ENCODE peak calls at places on chromosomes 13 and 19, in five cellular contexts. T, J, E, X and H are unnamed samples.
A peak's percentile ranks its signal among the peaks of the same experiment; 100 is the strongest.

GRCh38 chr19:2361259-2362038 is 1.4 kb downstream of the TMPRSS9 start:
- DNase-seq in T (no peak), J (no peak), E (no peak), X (no peak), H (no peak)

GRCh38 chr19:6047741-6048231 is 62.5 kb downstream of the RFX2 start:
- DNase-seq in T (no peak), J (no peak), E (no peak), X (peak; percentile 42), H (no peak)

GRCh38 chr19:31483226-31483857 is 134.1 kb upstream of the TSHZ3 start:
- DNase-seq in T (no peak), J (no peak), E (no peak), X (no peak), H (no peak)

GRCh38 chr19:55024111-55024510 is 14.0 kb downstream of the GP6 start:
- DNase-seq in T (no peak), J (no peak), E (no peak), X (no peak), H (no peak)

GRCh38 chr13:47829684-47830083 is 171.4 kb downstream of the SUCLA2 start:
- DNase-seq in T (no peak), J (no peak), E (peak; percentile 10), X (no peak), H (no peak)

GRCh38 chr13:30744056-30744684 is 8.8 kb downstream of the ALOX5AP start:
- DNase-seq in T (peak; percentile 37), J (no peak), E (peak; percentile 39), X (peak; percentile 92), H (no peak)

GRCh38 chr13:102606537-102607309 is 9.9 kb downstream of the TPP2 start:
- DNase-seq in T (no peak), J (no peak), E (no peak), X (no peak), H (no peak)

GRCh38 chr13:107258599-107259187 is 690.8 kb upstream of the ARGLU1 start:
- DNase-seq in T (no peak), J (no peak), E (no peak), X (no peak), H (no peak)

GRCh38 chr13:95643814-95644598 is 500 bp downstream of the DZIP1 start:
- DNase-seq in T (no peak), J (no peak), E (peak; percentile 45), X (no peak), H (no peak)

GRCh38 chr13:100987993-100988392 is 313.4 kb upstream of the TMTC4 start:
- DNase-seq in T (no peak), J (no peak), E (peak; percentile 19), X (no peak), H (no peak)

GRCh38 chr13:44237276-44237767 is 136.3 kb upstream of the SERP2 start:
- DNase-seq in T (peak; percentile 56), J (peak; percentile 89), E (peak; percentile 96), X (peak; percentile 69), H (peak; percentile 82)

GRCh38 chr13:51826606-51827005 is 18.4 kb downstream of the TMEM272 start:
- DNase-seq in T (peak; percentile 71), J (no peak), E (no peak), X (no peak), H (no peak)

GRCh38 chr19:4375620-4376228 is 24.6 kb downstream of the SH3GL1 start:
- DNase-seq in T (no peak), J (peak; percentile 49), E (peak; percentile 84), X (peak; percentile 72), H (peak; percentile 56)

GRCh38 chr19:47407417-47407774 is 11.9 kb downstream of the MEIS3 start:
- DNase-seq in T (no peak), J (no peak), E (no peak), X (no peak), H (no peak)

GRCh38 chr13:47216176-47216822 is 319.4 kb upstream of the HTR2A start:
- DNase-seq in T (no peak), J (no peak), E (peak; percentile 50), X (no peak), H (peak; percentile 27)

GRCh38 chr19:51687791-51688664 is 5.1 kb upstream of the SPACA6 start:
- DNase-seq in T (peak; percentile 53), J (no peak), E (peak; percentile 74), X (no peak), H (no peak)

GRCh38 chr19:29483641-29483920 is 42.2 kb upstream of the VSTM2B start:
- DNase-seq in T (no peak), J (no peak), E (no peak), X (peak; percentile 18), H (no peak)

GRCh38 chr13:22127277-22128143 is 456.6 kb downstream of the FGF9 start:
- DNase-seq in T (no peak), J (no peak), E (no peak), X (no peak), H (no peak)

GRCh38 chr13:25371608-25372274 is at the start of gene ATP8A2:
- DNase-seq in T (no peak), J (no peak), E (no peak), X (no peak), H (no peak)

GRCh38 chr13:78593652-78594494 is 9.5 kb downstream of the POU4F1 start:
- DNase-seq in T (no peak), J (no peak), E (no peak), X (no peak), H (no peak)

GRCh38 chr13:111255228-111255790 is 65.1 kb upstream of the TEX29 start:
- DNase-seq in T (no peak), J (no peak), E (no peak), X (no peak), H (no peak)

GRCh38 chr19:28403698-28404099 is 809.3 kb downstream of the UQCRFS1 start:
- DNase-seq in T (no peak), J (no peak), E (no peak), X (no peak), H (no peak)

GRCh38 chr13:23753523-23753922 is 135.7 kb downstream of the MIPEP start:
- DNase-seq in T (no peak), J (no peak), E (no peak), X (no peak), H (no peak)

GRCh38 chr19:12833747-12834417 is 497 bp downstream of the RTBDN start:
- DNase-seq in T (no peak), J (no peak), E (no peak), X (no peak), H (no peak)

GRCh38 chr13:82963466-82963865 is 918.8 kb downstream of the SLITRK1 start:
- DNase-seq in T (no peak), J (no peak), E (peak; percentile 25), X (no peak), H (no peak)

GRCh38 chr19:17339088-17339741 is 1.9 kb downstream of the GTPBP3 start:
- DNase-seq in T (no peak), J (no peak), E (no peak), X (no peak), H (no peak)

GRCh38 chr19:38194061-38194701 is 29.8 kb downstream of the DPF1 start:
- DNase-seq in T (no peak), J (no peak), E (no peak), X (no peak), H (no peak)

GRCh38 chr13:88670509-88670908 is 999.3 kb downstream of the SLITRK5 start:
- DNase-seq in T (no peak), J (no peak), E (no peak), X (no peak), H (no peak)

GRCh38 chr13:49099513-49099877 is 120.6 kb upstream of the MLNR start:
- DNase-seq in T (no peak), J (no peak), E (no peak), X (no peak), H (no peak)

GRCh38 chr19:46787040-46787330 is 1.4 kb downstream of the SLC1A5 start:
- DNase-seq in T (no peak), J (no peak), E (no peak), X (no peak), H (no peak)

GRCh38 chr13:35393886-35394285 is 82.6 kb downstream of the MAB21L1 start:
- DNase-seq in T (no peak), J (no peak), E (no peak), X (no peak), H (no peak)

GRCh38 chr19:12995596-12996541 is 594 bp downstream of the NFIX start:
- DNase-seq in T (no peak), J (no peak), E (no peak), X (no peak), H (no peak)

GRCh38 chr19:48558018-48558684 is 6.2 kb downstream of the SULT2B1 start:
- DNase-seq in T (no peak), J (no peak), E (peak; percentile 66), X (peak; percentile 94), H (no peak)

GRCh38 chr19:4097501-4097900 is 26.4 kb downstream of the MAP2K2 start:
- DNase-seq in T (no peak), J (no peak), E (no peak), X (no peak), H (no peak)

DNA sequence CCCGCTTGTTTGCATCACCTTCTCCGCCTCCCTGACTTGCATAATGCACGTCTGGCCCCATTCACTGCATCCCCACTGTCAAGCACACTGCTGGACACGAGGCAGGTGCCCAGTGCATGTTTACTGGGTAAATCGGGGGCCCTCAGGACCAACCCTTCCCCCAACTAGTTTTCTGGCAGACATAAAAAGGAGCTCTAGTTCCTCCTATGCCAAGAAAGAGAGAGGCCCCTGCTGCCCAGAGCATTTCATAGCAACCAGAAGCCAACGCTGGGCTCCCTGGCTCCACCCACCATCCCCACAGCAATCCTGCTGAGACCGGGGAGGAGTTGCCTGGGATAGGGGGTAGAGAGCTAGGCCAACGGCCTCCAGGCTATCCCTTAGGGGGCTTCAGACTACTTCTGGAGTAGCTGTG is 23.2 kb downstream of the ANKRD27 start:
- DNase-seq in T (no peak), J (no peak), E (no peak), X (no peak), H (no peak)
- TF ChIP-seq CTCF in T (no peak), J (no peak), E (no peak), X (no peak), H (no peak)

GRCh38 chr19:40366697-40367561 is 18.4 kb downstream of the PLD3 start:
- DNase-seq in T (no peak), J (no peak), E (no peak), X (no peak), H (no peak)

GRCh38 chr19:40367577-40368434 is 19.3 kb downstream of the PLD3 start:
- DNase-seq in T (no peak), J (no peak), E (no peak), X (no peak), H (no peak)

GRCh38 chr19:40363128-40363527 is 14.6 kb downstream of the PLD3 start:
- DNase-seq in T (no peak), J (no peak), E (no peak), X (no peak), H (no peak)

GRCh38 chr19:40365010-40365409 is 16.5 kb downstream of the PLD3 start:
- DNase-seq in T (no peak), J (no peak), E (no peak), X (no peak), H (no peak)

GRCh38 chr19:40365613-40366401 is 17.3 kb downstream of the PLD3 start:
- DNase-seq in T (peak; percentile 37), J (no peak), E (peak; percentile 57), X (peak; percentile 60), H (peak; percentile 14)
- H3K4me3 ChIP-seq in T (peak overlapping the region; percentile 40), J (no peak overlapping the region), E (peak overlapping the region; percentile 56), X (peak overlapping the region; percentile 12), H (peak overlapping the region; percentile 39)

GRCh38 chr19:49812997-49813861 is at the start of gene FUZ:
- DNase-seq in T (peak; percentile 98), J (peak; percentile 94), E (peak; percentile 98), X (peak; percentile 99), H (peak; percentile 98)
- TF ChIP-seq CTCF in T (peak; percentile 31), J (peak; percentile 35), E (no peak), X (no peak), H (peak; percentile 17)

GRCh38 chr19:10760268-10760944 is 42.5 kb downstream of the DNM2 start:
- DNase-seq in T (no peak), J (no peak), E (peak; percentile 37), X (peak; percentile 84), H (no peak)
- H3K4me3 ChIP-seq in T (no peak overlapping the region), J (no peak overlapping the region), E (no peak overlapping the region), X (no peak overlapping the region), H (no peak overlapping the region)